ENCODE peak calls at places on chromosomes 4 and X, in nine cellular contexts. U is AG08396; C is WTC11; D is SJCRH30; B is activated CD4-positive, alpha-beta T cell treated with anti-CD3 and anti-CD28 coated beads, Interleukin-2, amount 10 ng/mL, durations not matched to agents 24 days and 14 days; I is progenitor cell of endocrine pancreas; Q is fibroblast of the conjunctiva; N is T follicular helper cell; A is HL-60. P is an unnamed sample.
A peak's percentile ranks its signal among the peaks of the same experiment; 100 is the strongest.

GRCh38 chrX:71292669-71293379 is 8.7 kb upstream of the ITGB1BP2 start:
- DNase-seq in N (no peak), C (no peak), I (no peak), D (no peak), B (no peak), U (no peak), Q (no peak), A (no peak), P (peak; percentile 20)

GRCh38 chr4:13173974-13174373 is 310.2 kb downstream of the RAB28 start:
- DNase-seq in I (no peak), B (no peak), Q (no peak), N (no peak), D (no peak), A (no peak), C (no peak), U (no peak), P (no peak)

GRCh38 chr4:172898715-172899114 is 269.9 kb upstream of the GALNT7 start:
- DNase-seq in N (no peak), U (no peak), C (no peak), B (no peak), Q (no peak), D (no peak), I (no peak), A (no peak), P (no peak)

GRCh38 chr4:148893095-148893494 is 450.9 kb upstream of the NR3C2 start:
- DNase-seq in A (no peak), N (no peak), I (no peak), C (no peak), U (no peak), D (no peak), B (no peak), Q (no peak), P (no peak)

GRCh38 chrX:41452972-41453371 is 5.8 kb downstream of the NYX start:
- DNase-seq in N (no peak), I (no peak), C (no peak), Q (peak; percentile 47), D (no peak), U (no peak), B (no peak), A (no peak), P (no peak)

GRCh38 chr4:17595471-17596005 is 18.5 kb downstream of the LAP3 start:
- DNase-seq in A (no peak), B (no peak), N (no peak), D (no peak), I (no peak), C (no peak), Q (no peak), U (no peak), P (no peak)

GRCh38 chrX:12992544-12993118 is 17.7 kb downstream of the TMSB4X start:
- DNase-seq in B (no peak), D (no peak), I (no peak), A (no peak), Q (no peak), C (no peak), N (no peak), U (no peak), P (no peak)

GRCh38 chr4:110621839-110622751 is 782 bp downstream of the PITX2 start:
- DNase-seq in C (peak; percentile 57), U (no peak), N (no peak), A (no peak), I (no peak), Q (no peak), B (peak; percentile 61), D (peak; percentile 64), P (no peak)

GRCh38 chr4:3879681-3880594 is 113.8 kb downstream of the ADRA2C start:
- DNase-seq in D (peak; percentile 3), I (no peak), N (no peak), C (peak; percentile 45), A (no peak), Q (no peak), B (peak; percentile 70), U (no peak), P (no peak)

GRCh38 chrX:66863721-66864120 is 224.8 kb upstream of the EDA2R start:
- DNase-seq in Q (no peak), D (no peak), C (no peak), N (no peak), A (no peak), B (no peak), U (no peak), I (no peak), P (no peak)

GRCh38 chr4:5018603-5019002 is 655 bp downstream of the CYTL1 start:
- DNase-seq in Q (no peak), N (no peak), A (no peak), B (no peak), U (no peak), C (no peak), D (peak; percentile 44), I (no peak), P (no peak)

GRCh38 chr4:140238353-140239041 is 84.5 kb upstream of the MAML3 start:
- DNase-seq in C (peak; percentile 49), B (no peak), N (no peak), I (no peak), A (peak; percentile 88), Q (peak; percentile 95), U (peak; percentile 82), D (peak; percentile 52), P (peak; percentile 57)